ENCODE peak calls at places on chromosomes 4 and X, in ten cellular contexts. G is fibroblast of lung, T is astrocyte of the cerebellum, W is WERI-Rb-1, K is psoas muscle, N is HL-60, H is cardiac muscle cell, V is AG10803, Y is GM20000, A is AG04450. R is an unnamed sample.

GRCh38 chrX:57929373-57929772 is 19.1 kb upstream of the ZXDA start:
- DNase-seq in G (peak; percentile 23), T (no peak), W (no peak), K (no peak), N (no peak), H (peak; percentile 29), V (peak; percentile 36), Y (peak; percentile 7), A (no peak), R (no peak)

GRCh38 chrX:106035064-106035463 is 3.5 kb downstream of the SERPINA7 start:
- DNase-seq in G (no peak), T (no peak), W (no peak), K (no peak), N (no peak), H (peak; percentile 21), V (no peak), Y (no peak), A (no peak), R (no peak)

GRCh38 chr4:10066206-10066605 is 44.9 kb upstream of the SLC2A9 start:
- DNase-seq in G (no peak), T (no peak), W (no peak), K (no peak), N (no peak), H (no peak), V (peak; percentile 60), Y (no peak), A (no peak), R (no peak)

GRCh38 chr4:93876739-93877138 is 48.2 kb downstream of the ATOH1 start:
- DNase-seq in G (no peak), T (no peak), W (no peak), K (no peak), N (no peak), H (no peak), V (no peak), Y (no peak), A (no peak), R (no peak)

GRCh38 chr4:81491943-81492342 is 20.2 kb upstream of the RASGEF1B start:
- DNase-seq in G (no peak), T (no peak), W (no peak), K (no peak), N (peak; percentile 57), H (no peak), V (no peak), Y (no peak), A (no peak), R (no peak)

GRCh38 chr4:26298198-26298950 is 22.4 kb upstream of the RBPJ start:
- DNase-seq in G (peak; percentile 81), T (peak; percentile 83), W (no peak), K (no peak), N (no peak), H (no peak), V (peak; percentile 77), Y (no peak), A (peak; percentile 58), R (no peak)

GRCh38 chr4:26372525-26373172 is 51.8 kb downstream of the RBPJ start:
- DNase-seq in G (peak; percentile 77), T (peak; percentile 90), W (no peak), K (no peak), N (peak; percentile 87), H (peak; percentile 63), V (peak; percentile 54), Y (peak; percentile 57), A (peak; percentile 21), R (peak; percentile 57)

GRCh38 chr4:6142511-6142910 is 57.8 kb downstream of the JAKMIP1 start:
- DNase-seq in G (no peak), T (no peak), W (no peak), K (no peak), N (no peak), H (no peak), V (no peak), Y (no peak), A (no peak), R (no peak)

GRCh38 chr4:83201761-83202160 is 82.8 kb downstream of the COQ2 start:
- DNase-seq in G (no peak), T (no peak), W (no peak), K (no peak), N (no peak), H (no peak), V (no peak), Y (no peak), A (no peak), R (no peak)

GRCh38 chr4:52942936-52943335 is 80.8 kb downstream of the RASL11B start:
- DNase-seq in G (no peak), T (no peak), W (no peak), K (no peak), N (no peak), H (no peak), V (peak; percentile 28), Y (no peak), A (no peak), R (no peak)

GRCh38 chr4:52943644-52944043 is 81.5 kb downstream of the RASL11B start:
- DNase-seq in G (no peak), T (no peak), W (no peak), K (no peak), N (no peak), H (no peak), V (no peak), Y (no peak), A (no peak), R (no peak)

GRCh38 chr4:52939325-52939724 is 77.2 kb downstream of the RASL11B start:
- DNase-seq in G (no peak), T (no peak), W (no peak), K (no peak), N (no peak), H (no peak), V (no peak), Y (no peak), A (no peak), R (no peak)

GRCh38 chr4:52939739-52940138 is 77.6 kb downstream of the RASL11B start:
- DNase-seq in G (no peak), T (no peak), W (no peak), K (no peak), N (no peak), H (no peak), V (no peak), Y (no peak), A (no peak), R (no peak)

GRCh38 chr4:52941450-52941849 is 79.3 kb downstream of the RASL11B start:
- DNase-seq in G (no peak), T (no peak), W (no peak), K (no peak), N (no peak), H (no peak), V (no peak), Y (no peak), A (no peak), R (no peak)
- TF ChIP-seq CTCF in G (no peak), T (no peak), W (no peak), K (no peak), N (no peak), H (no peak), V (no peak), Y (no peak), A (no peak), R (no peak)

GRCh38 chr4:126047114-126047513 is 732.4 kb downstream of the FAT4 start:
- DNase-seq in G (no peak), T (no peak), W (no peak), K (no peak), N (no peak), H (no peak), V (no peak), Y (no peak), A (no peak), R (no peak)
- TF ChIP-seq CTCF in G (no peak), T (no peak), W (no peak), K (no peak), N (no peak), H (no peak), V (no peak), Y (no peak), A (no peak), R (no peak)

GRCh38 chr4:80195441-80196139 is 1.7 kb upstream of the PRDM8 start:
- DNase-seq in G (no peak), T (no peak), W (no peak), K (no peak), N (no peak), H (no peak), V (no peak), Y (no peak), A (no peak), R (no peak)

GRCh38 chr4:80192252-80192866 is 4.9 kb upstream of the PRDM8 start:
- DNase-seq in G (no peak), T (no peak), W (no peak), K (no peak), N (no peak), H (no peak), V (no peak), Y (no peak), A (no peak), R (no peak)

GRCh38 chr4:80189581-80189955 is 7.7 kb upstream of the PRDM8 start:
- DNase-seq in G (no peak), T (no peak), W (no peak), K (no peak), N (no peak), H (no peak), V (no peak), Y (no peak), A (no peak), R (no peak)

GRCh38 chr4:80189956-80190671 is 7.2 kb upstream of the PRDM8 start:
- DNase-seq in G (peak; percentile 58), T (no peak), W (no peak), K (peak; percentile 60), N (no peak), H (no peak), V (peak; percentile 61), Y (peak; percentile 3), A (no peak), R (no peak)

GRCh38 chr4:80192937-80193336 is 4.4 kb upstream of the PRDM8 start:
- DNase-seq in G (peak; percentile 62), T (no peak), W (no peak), K (no peak), N (no peak), H (no peak), V (peak; percentile 82), Y (no peak), A (peak; percentile 70), R (no peak)
- TF ChIP-seq CTCF in G (no peak), T (no peak), W (no peak), K (no peak), N (no peak), H (no peak), V (no peak), Y (no peak), A (no peak), R (no peak)

GRCh38 chr4:42710761-42711160 is 53.9 kb upstream of the ATP8A1 start:
- DNase-seq in G (no peak), T (no peak), W (no peak), K (no peak), N (no peak), H (no peak), V (no peak), Y (no peak), A (no peak), R (no peak)

GRCh38 chr4:42710329-42710728 is 53.4 kb upstream of the ATP8A1 start:
- DNase-seq in G (no peak), T (no peak), W (no peak), K (no peak), N (no peak), H (no peak), V (no peak), Y (no peak), A (no peak), R (no peak)

GRCh38 chr4:42712854-42713253 is 55.9 kb upstream of the ATP8A1 start:
- DNase-seq in G (no peak), T (no peak), W (no peak), K (no peak), N (no peak), H (no peak), V (no peak), Y (no peak), A (no peak), R (no peak)

GRCh38 chr4:42708625-42709024 is 51.7 kb upstream of the ATP8A1 start:
- DNase-seq in G (no peak), T (no peak), W (no peak), K (no peak), N (no peak), H (no peak), V (no peak), Y (no peak), A (no peak), R (no peak)

GRCh38 chr4:42709392-42710065 is 52.6 kb upstream of the ATP8A1 start:
- DNase-seq in G (no peak), T (no peak), W (no peak), K (no peak), N (no peak), H (no peak), V (no peak), Y (no peak), A (no peak), R (no peak)
- TF ChIP-seq CTCF in G (no peak), T (no peak), W (no peak), K (no peak), N (no peak), H (no peak), V (no peak), Y (no peak), A (no peak), R (no peak)